ENCODE peak calls at places on chromosomes 6 and 20, in nine cellular contexts. S, E, Q, Z, D, P, K, B and M are unnamed samples.

GRCh38 chr20:25540273-25540672 is 45.1 kb downstream of the NINL start:
- DNase-seq in S (peak), E (no peak), Q (no peak), Z (no peak), D (no peak), P (no peak), K (peak), B (no peak), M (no peak)

GRCh38 chr20:47768016-47768953 is 17.0 kb downstream of the SULF2 start:
- DNase-seq in S (no peak), E (no peak), Q (no peak), Z (peak), D (no peak), P (no peak), K (peak), B (peak), M (no peak)

GRCh38 chr6:150490586-150490985 is 109.1 kb upstream of the PLEKHG1 start:
- DNase-seq in S (peak), E (no peak), Q (no peak), Z (no peak), D (no peak), P (no peak), K (no peak), B (peak), M (no peak)

GRCh38 chr20:53677447-53678314 is 84.0 kb upstream of the ZNF217 start:
- DNase-seq in S (no peak), E (peak), Q (no peak), Z (peak), D (no peak), P (peak), K (peak), B (peak), M (peak)

GRCh38 chr6:140319209-140319608 is 944.8 kb upstream of the CITED2 start:
- DNase-seq in S (peak), E (no peak), Q (no peak), Z (no peak), D (peak), P (peak), K (no peak), B (no peak), M (peak)

GRCh38 chr6:16392010-16392409 is 153.6 kb downstream of the GMPR start:
- DNase-seq in S (no peak), E (no peak), Q (no peak), Z (no peak), D (no peak), P (no peak), K (no peak), B (no peak), M (no peak)

GRCh38 chr20:3964719-3965118 is 50.6 kb downstream of the RNF24 start:
- DNase-seq in S (no peak), E (no peak), Q (no peak), Z (no peak), D (no peak), P (no peak), K (no peak), B (no peak), M (no peak)

GRCh38 chr6:33339193-33339592 is 21.6 kb upstream of the ZBTB22 start:
- DNase-seq in S (no peak), E (no peak), Q (no peak), Z (no peak), D (no peak), P (no peak), K (no peak), B (no peak), M (no peak)

GRCh38 chr20:52180167-52180840 is 11.3 kb downstream of the ZFP64 start:
- DNase-seq in S (no peak), E (no peak), Q (no peak), Z (no peak), D (no peak), P (no peak), K (no peak), B (no peak), M (no peak)

GRCh38 chr6:158668707-158669103 is 18.9 kb downstream of the SYTL3 start:
- DNase-seq in S (no peak), E (no peak), Q (no peak), Z (no peak), D (no peak), P (no peak), K (no peak), B (no peak), M (no peak)

GRCh38 chr6:35183935-35184334 is 29.8 kb upstream of the SCUBE3 start:
- DNase-seq in S (no peak), E (no peak), Q (no peak), Z (no peak), D (no peak), P (no peak), K (no peak), B (no peak), M (no peak)

GRCh38 chr20:60764328-60764727 is 487.7 kb upstream of the CDH4 start:
- DNase-seq in S (no peak), E (no peak), Q (no peak), Z (no peak), D (no peak), P (no peak), K (no peak), B (no peak), M (no peak)

GRCh38 chr6:39357998-39358686 is 35.6 kb upstream of the KCNK16 start:
- DNase-seq in S (peak), E (no peak), Q (no peak), Z (no peak), D (peak), P (no peak), K (no peak), B (peak), M (no peak)

GRCh38 chr6:128919831-128920230 is 36.9 kb downstream of the LAMA2 start:
- DNase-seq in S (no peak), E (no peak), Q (no peak), Z (no peak), D (no peak), P (no peak), K (no peak), B (no peak), M (no peak)

GRCh38 chr20:634526-634925 is 18.5 kb downstream of the SRXN1 start:
- DNase-seq in S (no peak), E (no peak), Q (no peak), Z (no peak), D (no peak), P (no peak), K (no peak), B (no peak), M (no peak)

GRCh38 chr6:157456524-157456829 is 75.5 kb downstream of the ZDHHC14 start:
- DNase-seq in S (no peak), E (no peak), Q (no peak), Z (no peak), D (no peak), P (no peak), K (no peak), B (no peak), M (no peak)

GRCh38 chr6:77313595-77313994 is 149.7 kb downstream of the HTR1B start:
- DNase-seq in S (no peak), E (no peak), Q (no peak), Z (no peak), D (no peak), P (no peak), K (no peak), B (no peak), M (no peak)

GRCh38 chr20:46828471-46828870 is 66.2 kb upstream of the EYA2 start:
- DNase-seq in S (peak), E (no peak), Q (no peak), Z (no peak), D (no peak), P (no peak), K (no peak), B (no peak), M (peak)

GRCh38 chr20:46805836-46806235 is 88.8 kb upstream of the EYA2 start:
- DNase-seq in S (no peak), E (no peak), Q (no peak), Z (no peak), D (no peak), P (no peak), K (no peak), B (no peak), M (no peak)

GRCh38 chr6:2381872-2382661 is 136.7 kb upstream of the GMDS start:
- DNase-seq in S (no peak), E (no peak), Q (no peak), Z (no peak), D (no peak), P (no peak), K (peak), B (no peak), M (no peak)

GRCh38 chr6:88725111-88725711 is 238.2 kb downstream of the RNGTT start:
- DNase-seq in S (no peak), E (peak), Q (no peak), Z (no peak), D (no peak), P (peak), K (peak), B (no peak), M (peak)

GRCh38 chr6:142943746-142944125 is 1.2 kb downstream of the HIVEP2 start:
- DNase-seq in S (peak), E (peak), Q (no peak), Z (no peak), D (no peak), P (peak), K (no peak), B (peak), M (no peak)

GRCh38 chr6:15593798-15594197 is 69.0 kb downstream of the DTNBP1 start:
- DNase-seq in S (no peak), E (no peak), Q (peak), Z (no peak), D (no peak), P (no peak), K (no peak), B (no peak), M (no peak)

GRCh38 chr6:28383235-28384142 is 16.1 kb downstream of the ZSCAN12 start:
- DNase-seq in S (peak), E (peak), Q (peak), Z (peak), D (peak), P (peak), K (peak), B (peak), M (no peak)

GRCh38 chr6:166025149-166025898 is 142.3 kb downstream of the TBXT start:
- DNase-seq in S (no peak), E (no peak), Q (no peak), Z (peak), D (no peak), P (no peak), K (peak), B (no peak), M (no peak)

GRCh38 chr6:83838727-83839126 is 14.4 kb upstream of the RIPPLY2 start:
- DNase-seq in S (peak), E (no peak), Q (no peak), Z (no peak), D (no peak), P (no peak), K (no peak), B (no peak), M (no peak)

GRCh38 chr20:12201289-12201991 is 283.7 kb downstream of the BTBD3 start:
- DNase-seq in S (peak), E (no peak), Q (no peak), Z (no peak), D (peak), P (no peak), K (peak), B (no peak), M (no peak)

GRCh38 chr6:30163090-30163917 is at the start of gene TRIM15:
- DNase-seq in S (no peak), E (no peak), Q (no peak), Z (no peak), D (no peak), P (peak), K (no peak), B (peak), M (no peak)

GRCh38 chr20:45470262-45470931 is 844 bp downstream of the WFDC2 start:
- DNase-seq in S (no peak), E (peak), Q (no peak), Z (peak), D (no peak), P (no peak), K (no peak), B (peak), M (no peak)

GRCh38 chr20:48015943-48016723 is 230.9 kb upstream of the SULF2 start:
- DNase-seq in S (peak), E (no peak), Q (no peak), Z (no peak), D (peak), P (no peak), K (no peak), B (no peak), M (peak)

GRCh38 chr6:106141441-106142237 is 55.5 kb downstream of the PRDM1 start:
- DNase-seq in S (peak), E (no peak), Q (no peak), Z (no peak), D (no peak), P (no peak), K (no peak), B (no peak), M (no peak)

GRCh38 chr20:57598060-57598459 is 22.2 kb downstream of the ZBP1 start:
- DNase-seq in S (no peak), E (no peak), Q (no peak), Z (peak), D (no peak), P (no peak), K (no peak), B (no peak), M (no peak)

GRCh38 chr20:14838663-14839650 is 501.5 kb upstream of the FLRT3 start:
- DNase-seq in S (peak), E (peak), Q (no peak), Z (no peak), D (peak), P (no peak), K (no peak), B (no peak), M (no peak)

GRCh38 chr6:127790571-127790970 is 110.3 kb downstream of the THEMIS start:
- DNase-seq in S (no peak), E (no peak), Q (no peak), Z (no peak), D (no peak), P (no peak), K (no peak), B (no peak), M (no peak)

GRCh38 chr6:16130932-16131387 is 2.1 kb downstream of the MYLIP start:
- DNase-seq in S (peak), E (peak), Q (peak), Z (no peak), D (no peak), P (peak), K (no peak), B (peak), M (peak)

GRCh38 chr6:140462495-140463311 is 1088.3 kb upstream of the CITED2 start:
- DNase-seq in S (peak), E (no peak), Q (no peak), Z (no peak), D (no peak), P (no peak), K (no peak), B (peak), M (peak)

GRCh38 chr20:22227301-22227700 is 357.1 kb downstream of the FOXA2 start:
- DNase-seq in S (no peak), E (no peak), Q (no peak), Z (no peak), D (no peak), P (no peak), K (no peak), B (no peak), M (no peak)

GRCh38 chr20:43959920-43960227 is 45.2 kb downstream of the TOX2 start:
- DNase-seq in S (no peak), E (no peak), Q (no peak), Z (no peak), D (no peak), P (no peak), K (no peak), B (no peak), M (no peak)

GRCh38 chr20:43961116-43961515 is 46.5 kb downstream of the TOX2 start:
- DNase-seq in S (no peak), E (no peak), Q (no peak), Z (no peak), D (no peak), P (no peak), K (no peak), B (no peak), M (no peak)

GRCh38 chr20:43960231-43960630 is 45.6 kb downstream of the TOX2 start:
- DNase-seq in S (no peak), E (no peak), Q (no peak), Z (no peak), D (no peak), P (no peak), K (no peak), B (no peak), M (no peak)

GRCh38 chr20:43958626-43959025 is 44.0 kb downstream of the TOX2 start:
- DNase-seq in S (no peak), E (no peak), Q (no peak), Z (no peak), D (no peak), P (no peak), K (no peak), B (no peak), M (no peak)

GRCh38 chr20:43959079-43959919 is 44.6 kb downstream of the TOX2 start:
- DNase-seq in S (peak), E (no peak), Q (no peak), Z (no peak), D (no peak), P (peak), K (no peak), B (no peak), M (no peak)
- TF ChIP-seq CTCF in S (no peak), E (no peak), Q (no peak), Z (no peak), D (no peak), P (no peak), K (no peak), B (no peak), M (no peak)

GRCh38 chr6:135680964-135681913 is 170.3 kb upstream of the PDE7B start:
- DNase-seq in S (peak), E (no peak), Q (no peak), Z (no peak), D (no peak), P (no peak), K (no peak), B (peak), M (no peak)

GRCh38 chr6:135673671-135674309 is 176.2 kb upstream of the AHI1 start:
- DNase-seq in S (no peak), E (no peak), Q (no peak), Z (no peak), D (no peak), P (no peak), K (no peak), B (no peak), M (peak)

GRCh38 chr6:135675026-135675425 is 176.5 kb upstream of the PDE7B start:
- DNase-seq in S (no peak), E (no peak), Q (no peak), Z (no peak), D (no peak), P (no peak), K (no peak), B (no peak), M (no peak)

GRCh38 chr6:135672256-135672655 is 174.7 kb upstream of the AHI1 start:
- DNase-seq in S (no peak), E (no peak), Q (no peak), Z (no peak), D (no peak), P (no peak), K (no peak), B (no peak), M (no peak)

DNA sequence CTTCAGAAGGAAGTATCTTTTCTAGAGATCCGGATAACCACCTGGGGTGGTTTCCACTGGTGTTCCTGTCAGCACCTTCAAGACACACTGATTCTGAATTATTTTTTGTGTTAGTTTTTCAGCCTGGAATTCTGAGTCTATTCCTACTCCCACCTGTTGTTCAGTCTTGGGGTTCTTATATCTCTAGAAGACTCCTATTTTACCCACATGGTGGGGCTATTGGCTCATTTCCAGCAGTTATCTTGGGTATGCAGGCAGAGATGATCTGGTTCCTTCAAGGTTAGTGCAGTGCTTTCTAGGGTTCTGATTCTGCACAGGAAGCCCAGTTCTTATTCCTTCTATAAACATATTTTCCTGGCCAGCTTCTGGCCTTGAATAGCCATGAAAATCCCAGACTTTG is 175.6 kb upstream of the PDE7B start:
- DNase-seq in S (peak), E (peak), Q (no peak), Z (no peak), D (peak), P (peak), K (no peak), B (peak), M (no peak)
- TF ChIP-seq CTCF in S (peak), E (peak), Q (no peak), Z (peak), D (no peak), P (peak), K (peak), B (no peak), M (no peak)

DNA sequence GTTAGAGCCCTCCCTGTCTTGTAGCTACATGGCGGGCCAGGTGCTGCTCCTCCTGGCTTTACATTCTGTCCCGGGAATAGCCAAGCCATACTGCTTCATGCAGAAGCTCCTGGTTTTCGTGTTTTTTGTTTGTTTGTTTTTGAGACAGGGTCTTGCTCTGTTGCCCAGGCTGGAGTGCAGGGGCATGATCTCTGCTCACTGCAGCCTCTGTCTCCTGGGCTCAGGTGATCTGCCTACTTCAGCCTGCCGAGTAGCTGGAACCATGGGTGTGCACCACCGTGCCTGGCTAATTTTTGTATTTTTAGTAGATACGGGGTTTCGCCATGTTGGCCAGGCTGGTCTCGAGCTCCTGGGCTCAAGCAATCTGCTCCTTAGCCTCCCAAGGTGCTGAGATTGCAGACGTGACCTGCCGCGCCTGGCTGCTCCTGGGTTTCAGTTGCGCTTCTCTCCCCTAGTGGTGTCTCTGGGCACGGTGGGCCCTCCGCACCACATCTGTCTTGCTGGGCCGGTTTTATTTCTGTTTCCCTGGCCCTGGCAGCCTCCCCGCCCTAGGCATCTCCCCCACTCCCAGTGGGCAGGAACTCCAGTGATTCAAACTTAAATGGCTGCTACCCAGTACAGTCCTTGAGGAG is 12.9 kb downstream of the CDYL start:
- DNase-seq in S (no peak), E (peak), Q (no peak), Z (no peak), D (no peak), P (no peak), K (no peak), B (no peak), M (no peak)
- TF ChIP-seq CTCF in S (no peak), E (peak), Q (no peak), Z (no peak), D (no peak), P (no peak), K (no peak), B (no peak), M (no peak)

GRCh38 chr6:135740580-135740979 is 110.9 kb upstream of the PDE7B start:
- DNase-seq in S (no peak), E (no peak), Q (no peak), Z (no peak), D (no peak), P (no peak), K (no peak), B (no peak), M (no peak)

GRCh38 chr6:135738646-135739045 is 112.9 kb upstream of the PDE7B start:
- DNase-seq in S (no peak), E (no peak), Q (no peak), Z (no peak), D (no peak), P (no peak), K (no peak), B (no peak), M (no peak)

GRCh38 chr6:135739288-135739687 is 112.2 kb upstream of the PDE7B start:
- DNase-seq in S (peak), E (no peak), Q (no peak), Z (no peak), D (no peak), P (no peak), K (no peak), B (no peak), M (peak)

GRCh38 chr6:135748189-135748588 is 103.3 kb upstream of the PDE7B start:
- DNase-seq in S (no peak), E (no peak), Q (no peak), Z (no peak), D (no peak), P (no peak), K (no peak), B (no peak), M (no peak)

GRCh38 chr6:135743476-135743875 is 108.0 kb upstream of the PDE7B start:
- DNase-seq in S (no peak), E (no peak), Q (no peak), Z (no peak), D (no peak), P (no peak), K (no peak), B (no peak), M (no peak)
- TF ChIP-seq CTCF in S (no peak), E (peak), Q (peak), Z (no peak), D (no peak), P (no peak), K (no peak), B (no peak), M (no peak)